ENCODE peak calls at places on chromosomes 2 and 18, in eight cellular contexts. O is T-helper 17 cell; Y is activated CD8-positive, alpha-beta memory T cell treated with anti-CD3 and anti-CD28 coated beads for 4 hours; B is stromal cell of bone marrow; D is NCI-H460; J is NAMALWA; A is nucleus accumbens; K is right cardiac atrium. Q is an unnamed sample.

GRCh38 chr18:71322201-71322600 is 1033.4 kb downstream of the SOCS6 start:
- DNase-seq in O (no peak), Y (no peak), B (no peak), D (no peak), J (no peak), A (no peak), K (no peak), Q (no peak)

GRCh38 chr2:150686391-150686790 is 198.9 kb upstream of the RND3 start:
- DNase-seq in O (no peak), Y (no peak), B (peak), D (no peak), J (no peak), A (no peak), K (no peak), Q (no peak)

GRCh38 chr18:33231474-33232317 is 208.8 kb downstream of the CCDC178 start:
- DNase-seq in O (peak), Y (no peak), B (peak), D (peak), J (peak), A (peak), K (peak), Q (peak)

GRCh38 chr18:10659594-10659993 is 133.8 kb downstream of the NAPG start:
- DNase-seq in O (no peak), Y (no peak), B (no peak), D (no peak), J (no peak), A (no peak), K (no peak), Q (no peak)

GRCh38 chr2:240575101-240575965 is 7.0 kb downstream of the RNPEPL1 start:
- DNase-seq in O (no peak), Y (no peak), B (no peak), D (no peak), J (no peak), A (no peak), K (peak), Q (no peak)

GRCh38 chr2:114426756-114427155 is 15.7 kb upstream of the DPP10 start:
- DNase-seq in O (no peak), Y (no peak), B (no peak), D (no peak), J (no peak), A (no peak), K (no peak), Q (no peak)

GRCh38 chr2:182043021-182043420 is 57.4 kb downstream of the PPP1R1C start:
- DNase-seq in O (no peak), Y (no peak), B (no peak), D (no peak), J (no peak), A (no peak), K (no peak), Q (no peak)

GRCh38 chr2:99850076-99850710 is 292.2 kb downstream of the AFF3 start:
- DNase-seq in O (no peak), Y (no peak), B (no peak), D (no peak), J (no peak), A (no peak), K (no peak), Q (no peak)